ENCODE peak calls at places on chromosomes 1 and 21, in six cellular contexts. O is HFFc6, D is NCI-H524, S is OCI-LY7, T is PC-9, F is hippocampal formation. N is an unnamed sample.

GRCh38 chr1:226975259-226975908 is 35.3 kb downstream of the COQ8A start:
- DNase-seq in S (no peak), T (no peak), F (peak), D (no peak), O (no peak), N (no peak)

GRCh38 chr1:109261578-109261977 is 12.2 kb downstream of the CELSR2 start:
- DNase-seq in D (no peak), O (no peak), F (no peak), T (no peak), S (no peak), N (no peak)

GRCh38 chr1:243332440-243332839 is 76.6 kb downstream of the SDCCAG8 start:
- DNase-seq in F (no peak), O (no peak), T (no peak), S (no peak), D (no peak), N (no peak)

GRCh38 chr1:88302843-88303486 is 381.1 kb upstream of the PKN2 start:
- DNase-seq in F (peak), O (peak), T (peak), S (peak), D (no peak), N (no peak)

GRCh38 chr21:36698160-36699025 is 522 bp upstream of the SIM2 start:
- DNase-seq in O (no peak), T (peak), S (no peak), F (no peak), D (no peak), N (no peak)

GRCh38 chr1:212119863-212120262 is 84.3 kb downstream of the DTL start:
- DNase-seq in T (no peak), S (no peak), D (no peak), F (no peak), O (no peak), N (no peak)

GRCh38 chr1:57036896-57037295 is 71.1 kb upstream of the C8B start:
- DNase-seq in T (no peak), F (no peak), D (no peak), O (no peak), S (no peak), N (no peak)

GRCh38 chr1:150995896-150996295 is 10.8 kb downstream of the MINDY1 start:
- DNase-seq in F (no peak), T (peak), S (no peak), D (no peak), O (peak), N (peak)

GRCh38 chr1:203080456-203080855 is 5.4 kb downstream of the MYOG start:
- DNase-seq in O (no peak), D (no peak), T (no peak), F (no peak), S (no peak), N (no peak)

GRCh38 chr1:209491897-209492296 is 91.6 kb upstream of the CAMK1G start:
- DNase-seq in F (no peak), D (no peak), T (no peak), O (no peak), S (no peak), N (no peak)

N was measured in T-helper 2 cell.